ENCODE peak calls at places on chromosomes 16 and 17, in four cellular contexts. Q, B, X and V are unnamed samples.

GRCh38 chr17:70829876-70830275 is 660.5 kb downstream of the KCNJ2 start:
- DNase-seq in Q (no peak), B (no peak), X (no peak), V (no peak)

GRCh38 chr16:35626051-35626450 is 2166.6 kb downstream of the TP53TG3F start:
- DNase-seq in B (no peak), X (no peak), Q (no peak), V (no peak)

GRCh38 chr16:86598607-86599318 is 20.4 kb downstream of the FOXL1 start:
- DNase-seq in X (no peak), Q (no peak), B (no peak), V (no peak)

GRCh38 chr17:81983011-81983638 is 5.7 kb downstream of the ASPSCR1 start:
- DNase-seq in B (no peak), Q (no peak), X (no peak), V (peak; percentile 43)

GRCh38 chr17:58112970-58113631 is 29.9 kb downstream of the DYNLL2 start:
- DNase-seq in Q (peak; percentile 81), X (peak; percentile 79), B (peak; percentile 76), V (peak; percentile 67)

GRCh38 chr17:82814834-82815233 is 25.0 kb downstream of the ZNF750 start:
- DNase-seq in B (no peak), Q (no peak), X (no peak), V (peak; percentile 17)

GRCh38 chr17:38825762-38826247 is 684 bp upstream of the CWC25 start:
- DNase-seq in X (no peak), Q (no peak), B (no peak), V (no peak)

GRCh38 chr17:60647705-60648104 is 29.9 kb upstream of the BCAS3 start:
- DNase-seq in X (no peak), Q (no peak), B (no peak), V (no peak)

GRCh38 chr16:79429276-79430128 is 171.0 kb downstream of the MAF start:
- DNase-seq in X (no peak), B (no peak), Q (no peak), V (no peak)

GRCh38 chr16:85936761-85937343 is 37.9 kb downstream of the IRF8 start:
- DNase-seq in Q (no peak), B (peak; percentile 40), X (no peak), V (no peak)

GRCh38 chr16:74742051-74742481 is 32.6 kb downstream of the FA2H start:
- DNase-seq in B (peak; percentile 84), Q (no peak), X (no peak), V (peak; percentile 57)

GRCh38 chr16:84810518-84811273 is 9.1 kb upstream of the CRISPLD2 start:
- DNase-seq in X (no peak), B (no peak), Q (no peak), V (no peak)

GRCh38 chr17:292531-293382 is 59.9 kb downstream of the RPH3AL start:
- DNase-seq in Q (no peak), X (no peak), B (no peak), V (peak; percentile 66)

GRCh38 chr16:70470927-70471341 is 16.5 kb downstream of the FCSK start:
- DNase-seq in Q (peak; percentile 30), X (peak; percentile 87), B (peak; percentile 25), V (peak; percentile 94)

GRCh38 chr17:56808503-56808902 is 25.2 kb downstream of the C17orf67 start:
- DNase-seq in X (no peak), B (no peak), Q (no peak), V (no peak)

GRCh38 chr16:54817432-54817831 is 113.2 kb upstream of the IRX5 start:
- DNase-seq in X (peak; percentile 22), Q (no peak), B (no peak), V (peak; percentile 25)

GRCh38 chr17:58344791-58345157 is 7.2 kb downstream of the SUPT4H1 start:
- DNase-seq in X (no peak), B (no peak), Q (no peak), V (no peak)

GRCh38 chr16:50680907-50681885 is at the start of gene SNX20:
- DNase-seq in B (peak; percentile 31), X (no peak), Q (no peak), V (peak; percentile 31)

GRCh38 chr16:7590934-7591333 is 258.3 kb downstream of the RBFOX1 start:
- DNase-seq in X (no peak), B (no peak), Q (no peak), V (no peak)

GRCh38 chr16:65543781-65544740 is 422.2 kb upstream of the CDH11 start:
- DNase-seq in Q (no peak), B (no peak), X (no peak), V (no peak)
- H3K4me3 ChIP-seq in Q (no peak overlapping the region), B (no peak overlapping the region), X (no peak overlapping the region), V (no peak overlapping the region)

DNA sequence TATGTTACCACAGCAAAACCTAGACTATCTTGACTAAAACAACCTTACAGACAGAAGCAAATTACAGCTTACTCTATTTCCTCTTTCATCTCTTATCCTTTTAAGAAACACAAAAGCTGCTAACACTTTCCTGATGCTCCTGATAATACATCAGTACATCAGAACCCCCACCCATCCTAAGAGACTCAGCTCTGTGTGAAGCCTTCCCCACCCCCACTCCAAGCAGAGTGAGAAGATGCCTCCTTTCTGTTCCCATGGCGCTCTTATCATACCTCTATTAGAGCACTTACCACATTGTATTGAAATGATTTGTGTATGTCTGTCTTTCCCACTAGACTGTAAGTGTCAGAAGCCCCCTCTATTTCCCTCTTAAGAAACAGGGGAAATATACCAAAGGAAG is 42.4 kb upstream of the HS3ST2 start:
- DNase-seq in X (no peak), B (no peak), Q (no peak), V (no peak)
- H3K27me3 ChIP-seq in X (no peaks in the 10 kb centered on the region), B (no peaks in the 10 kb centered on the region), Q (no peaks in the 10 kb centered on the region), V (no peaks in the 10 kb centered on the region)

GRCh38 chr17:17220529-17220928 is 14.4 kb upstream of the PLD6 start:
- DNase-seq in Q (no peak), X (no peak), B (no peak), V (peak; percentile 48)
- H3K36me3 ChIP-seq in Q (peaks cover 63% of the 10 kb centered on the region), X (peaks cover 31% of the 10 kb centered on the region), B (peaks cover 47% of the 10 kb centered on the region), V (peaks cover 47% of the 10 kb centered on the region)

DNA sequence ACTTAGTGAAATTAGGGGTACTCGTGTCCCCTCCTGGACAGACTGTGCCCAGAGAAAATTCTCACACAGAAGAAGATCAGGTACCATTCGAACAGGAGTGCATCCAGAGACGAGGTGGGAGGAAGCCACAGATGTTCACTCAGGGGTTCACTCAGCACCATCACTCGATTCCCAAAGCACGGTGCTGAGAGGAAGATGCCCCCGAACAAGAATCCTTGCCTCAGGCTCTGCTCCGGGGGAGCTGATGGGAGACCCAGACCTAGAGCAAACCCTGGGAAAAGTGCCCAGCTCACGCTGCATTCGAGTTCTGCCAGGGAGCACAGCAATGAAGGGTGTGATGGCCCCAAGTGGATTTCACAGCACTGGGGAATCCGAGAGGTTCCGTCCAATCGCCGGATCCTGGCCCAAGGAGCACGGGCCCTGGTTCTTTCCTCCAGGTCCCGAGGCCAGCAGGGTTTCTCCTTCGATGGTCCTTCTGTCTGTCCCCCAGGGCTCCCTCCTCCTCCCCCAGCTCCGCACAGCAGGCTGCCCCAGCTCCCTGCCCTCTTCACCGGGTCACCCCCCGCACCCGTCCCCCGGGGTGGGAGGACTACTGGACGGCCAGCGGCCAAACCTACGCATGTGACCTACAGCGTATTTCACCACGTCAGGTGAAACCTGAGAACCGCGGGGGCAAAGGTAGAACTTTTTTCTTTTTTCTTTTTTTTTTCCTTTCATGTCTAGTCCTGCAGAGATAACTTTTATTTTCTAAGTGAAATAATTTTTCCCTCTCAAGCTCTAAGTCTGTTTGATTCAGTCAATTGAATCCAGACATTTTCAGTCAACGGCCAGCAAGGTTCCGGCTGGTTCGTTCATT is 10.2 kb upstream of the UBE2I start:
- DNase-seq in X (no peak), B (peak; percentile 51), Q (no peak), V (peak; percentile 57)
- H3K4me3 ChIP-seq in X (no peak overlapping the region), B (no peak overlapping the region), Q (no peak overlapping the region), V (no peak overlapping the region)

GRCh38 chr16:57265850-57266530 is 18.5 kb downstream of the PLLP start:
- DNase-seq in Q (no peak), B (peak; percentile 97), X (peak; percentile 91), V (peak; percentile 41)

GRCh38 chr16:57264950-57265371 is 19.5 kb downstream of the PLLP start:
- DNase-seq in Q (no peak), B (peak; percentile 90), X (peak; percentile 4), V (peak; percentile 39)

GRCh38 chr16:57264381-57264780 is 19.3 kb downstream of the ARL2BP start:
- DNase-seq in Q (no peak), B (no peak), X (no peak), V (no peak)

GRCh38 chr16:57268804-57269800 is 15.4 kb downstream of the PLLP start:
- DNase-seq in B (peak; percentile 97), X (peak; percentile 73), Q (no peak), V (peak; percentile 47)

GRCh38 chr16:57266531-57267268 is 17.8 kb downstream of the PLLP start:
- DNase-seq in B (peak; percentile 81), X (peak; percentile 46), Q (no peak), V (peak; percentile 42)
- H3K27me3 ChIP-seq in B (no peaks in the 10 kb centered on the region), X (no peaks in the 10 kb centered on the region), Q (no peaks in the 10 kb centered on the region), V (no peaks in the 10 kb centered on the region)

GRCh38 chr16:20355114-20355782 is 2.7 kb upstream of the UMOD start:
- DNase-seq in Q (no peak), X (no peak), B (no peak), V (no peak)
- H3K36me3 ChIP-seq in Q (no peaks in the 10 kb centered on the region), X (no peaks in the 10 kb centered on the region), B (no peaks in the 10 kb centered on the region), V (no peaks in the 10 kb centered on the region)

DNA sequence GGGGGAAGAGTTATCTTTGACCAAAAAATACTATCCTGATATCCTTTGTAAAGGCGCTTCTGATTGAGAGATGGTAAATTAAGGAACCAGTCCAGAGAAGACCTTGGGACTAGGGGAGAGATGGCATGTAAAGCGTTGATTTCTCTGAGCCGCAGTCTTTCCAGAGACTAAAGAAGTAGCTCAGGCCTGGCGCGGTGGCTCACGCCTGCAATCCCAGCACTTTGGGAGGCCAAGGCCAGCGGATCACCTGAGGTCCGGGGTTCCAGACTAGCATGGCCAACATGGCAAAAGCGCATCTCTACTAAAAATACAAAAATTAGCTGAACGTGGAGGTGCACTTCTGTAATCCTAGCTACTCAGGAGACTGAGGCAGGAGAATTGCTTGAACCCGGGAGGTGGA is 625 bp upstream of the CENPT start:
- DNase-seq in X (no peak), B (no peak), Q (no peak), V (no peak)
- H3K4me3 ChIP-seq in X (peak overlapping the region; percentile 71), B (no peak overlapping the region), Q (no peak overlapping the region), V (peak overlapping the region; percentile 98)

DNA sequence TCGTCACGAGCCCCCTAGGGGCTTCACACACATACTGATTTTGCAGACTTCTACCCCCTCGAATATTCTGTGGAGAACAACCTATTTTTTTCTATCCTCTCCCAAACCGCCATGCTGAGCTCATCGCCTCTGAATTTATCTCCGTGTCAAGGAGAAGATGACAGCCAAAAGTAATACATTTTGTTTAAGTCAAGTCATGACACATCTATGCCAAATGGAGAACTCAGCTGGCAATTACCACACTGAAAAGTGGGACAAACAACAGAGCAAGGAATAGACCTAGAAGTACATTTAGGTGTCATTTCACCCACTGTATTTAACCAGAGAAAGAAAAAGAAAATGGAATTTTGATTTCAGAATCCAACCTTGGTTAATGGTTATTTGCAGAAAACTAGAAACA is 260.2 kb downstream of the SLC39A11 start:
- DNase-seq in X (no peak), B (no peak), Q (no peak), V (no peak)
- H3K27me3 ChIP-seq in X (no peaks in the 10 kb centered on the region), B (no peaks in the 10 kb centered on the region), Q (no peaks in the 10 kb centered on the region), V (no peaks in the 10 kb centered on the region)

DNA sequence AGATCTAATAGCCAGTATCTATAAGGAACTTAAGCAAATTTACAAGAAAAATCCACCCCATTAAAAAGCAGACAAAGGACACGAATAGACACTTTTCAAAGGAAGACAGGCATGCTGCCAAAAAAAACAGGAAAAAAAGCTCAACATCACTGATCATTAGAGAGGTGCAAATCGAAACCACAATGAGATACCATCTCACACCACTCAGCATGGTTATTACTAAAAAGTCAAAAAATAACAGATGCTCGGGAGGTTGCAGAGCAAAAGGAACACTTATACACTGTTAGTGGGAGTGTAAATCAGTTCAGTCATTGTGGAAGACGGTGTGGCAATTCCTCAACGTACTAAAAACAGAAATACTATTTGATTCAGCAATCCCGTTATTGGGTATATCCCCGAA is 9.6 kb downstream of the STX8 start:
- DNase-seq in Q (no peak), B (no peak), X (no peak), V (no peak)
- H3K36me3 ChIP-seq in Q (peaks cover 2% of the 10 kb centered on the region), B (peaks cover 4% of the 10 kb centered on the region), X (peaks cover 14% of the 10 kb centered on the region), V (no peaks in the 10 kb centered on the region)